ENCODE peak calls at places on chromosomes 13 and 19, in nine cellular contexts. X is BE2C, M is PC-3, E is stomach, T is HL-60, O is bronchial epithelial cell, Y is progenitor cell of endocrine pancreas, C is lower leg skin, U is breast epithelium. L is an unnamed sample.

GRCh38 chr19:45323671-45324081 is 1.0 kb upstream of the CKM start:
- DNase-seq in X (no peak), M (no peak), E (peak), T (no peak), O (no peak), Y (no peak), C (no peak), U (no peak), L (no peak)

GRCh38 chr13:110417537-110417908 is 110.4 kb downstream of the COL4A2 start:
- DNase-seq in X (no peak), M (no peak), E (no peak), T (no peak), O (no peak), Y (no peak), C (peak), U (no peak), L (no peak)

GRCh38 chr19:5369962-5370367 is 29.4 kb upstream of the PTPRS start:
- DNase-seq in X (peak), M (peak), E (peak), T (no peak), O (peak), Y (peak), C (peak), U (no peak), L (peak)

GRCh38 chr19:963401-964022 is 20.6 kb upstream of the WDR18 start:
- DNase-seq in X (peak), M (no peak), E (no peak), T (no peak), O (no peak), Y (no peak), C (no peak), U (no peak), L (no peak)

GRCh38 chr13:100513987-100514670 is 74.5 kb downstream of the GGACT start:
- DNase-seq in X (no peak), M (peak), E (no peak), T (no peak), O (no peak), Y (no peak), C (no peak), U (no peak), L (no peak)

GRCh38 chr13:113585828-113586355 is 1.3 kb downstream of the TFDP1 start:
- DNase-seq in X (no peak), M (no peak), E (peak), T (no peak), O (no peak), Y (no peak), C (peak), U (no peak), L (no peak)

GRCh38 chr19:38735257-38735686 is 9.0 kb downstream of the CAPN12 start:
- DNase-seq in X (no peak), M (peak), E (peak), T (no peak), O (no peak), Y (peak), C (no peak), U (peak), L (peak)

GRCh38 chr13:97255515-97255999 is 33.4 kb downstream of the MBNL2 start:
- DNase-seq in X (no peak), M (no peak), E (no peak), T (no peak), O (no peak), Y (no peak), C (no peak), U (no peak), L (no peak)

GRCh38 chr19:17296976-17297375 is 6.2 kb downstream of the ABHD8 start:
- DNase-seq in X (no peak), M (peak), E (no peak), T (no peak), O (peak), Y (no peak), C (no peak), U (no peak), L (no peak)

GRCh38 chr13:38819053-38819452 is 132.2 kb downstream of the FREM2 start:
- DNase-seq in X (no peak), M (no peak), E (peak), T (no peak), O (no peak), Y (no peak), C (no peak), U (no peak), L (no peak)

GRCh38 chr19:48274173-48274572 is 4.3 kb downstream of the ZNF114 start:
- DNase-seq in X (no peak), M (peak), E (no peak), T (no peak), O (no peak), Y (no peak), C (no peak), U (no peak), L (no peak)

GRCh38 chr13:94415484-94415883 is 64.0 kb downstream of the DCT start:
- DNase-seq in X (no peak), M (no peak), E (no peak), T (no peak), O (no peak), Y (no peak), C (no peak), U (no peak), L (no peak)

GRCh38 chr13:48920730-48921129 is 55.0 kb upstream of the FNDC3A start:
- DNase-seq in X (no peak), M (no peak), E (no peak), T (no peak), O (no peak), Y (no peak), C (no peak), U (no peak), L (no peak)

GRCh38 chr13:97629601-97630272 is 195.8 kb downstream of the RAP2A start:
- DNase-seq in X (no peak), M (no peak), E (no peak), T (no peak), O (peak), Y (no peak), C (no peak), U (no peak), L (no peak)

GRCh38 chr13:92175330-92175729 is 776.9 kb downstream of the GPC5 start:
- DNase-seq in X (peak), M (peak), E (no peak), T (no peak), O (no peak), Y (no peak), C (no peak), U (no peak), L (no peak)

GRCh38 chr19:16369664-16370576 is 45.3 kb downstream of the KLF2 start:
- DNase-seq in X (no peak), M (no peak), E (no peak), T (no peak), O (no peak), Y (no peak), C (no peak), U (no peak), L (no peak)

GRCh38 chr13:114012141-114012540 is 38.3 kb upstream of the C13orf46 start:
- DNase-seq in X (no peak), M (no peak), E (no peak), T (no peak), O (no peak), Y (no peak), C (no peak), U (no peak), L (no peak)

GRCh38 chr13:105660550-105660949 is 874.9 kb downstream of the EFNB2 start:
- DNase-seq in X (no peak), M (no peak), E (no peak), T (no peak), O (no peak), Y (no peak), C (no peak), U (no peak), L (no peak)

GRCh38 chr13:30142502-30143211 is 164.7 kb downstream of the KATNAL1 start:
- DNase-seq in X (peak), M (peak), E (no peak), T (no peak), O (peak), Y (no peak), C (no peak), U (peak), L (no peak)

GRCh38 chr19:47699360-47699917 is 13.8 kb upstream of the EHD2 start:
- DNase-seq in X (peak), M (peak), E (peak), T (peak), O (no peak), Y (peak), C (no peak), U (no peak), L (peak)

GRCh38 chr19:34480971-34481821 is at the start of gene WTIP:
- DNase-seq in X (no peak), M (peak), E (peak), T (no peak), O (peak), Y (peak), C (peak), U (peak), L (peak)

GRCh38 chr19:41682437-41682836 is 5.6 kb downstream of the CEACAM7 start:
- DNase-seq in X (no peak), M (no peak), E (no peak), T (no peak), O (no peak), Y (no peak), C (no peak), U (no peak), L (no peak)

GRCh38 chr19:46859637-46860124 is 1.1 kb upstream of the ARHGAP35 start:
- DNase-seq in X (peak), M (peak), E (peak), T (no peak), O (no peak), Y (no peak), C (peak), U (no peak), L (no peak)

GRCh38 chr19:37698216-37698615 is 21.3 kb downstream of the ZNF607 start:
- DNase-seq in X (no peak), M (no peak), E (no peak), T (no peak), O (no peak), Y (no peak), C (no peak), U (no peak), L (no peak)

GRCh38 chr13:98664047-98664446 is 87.1 kb upstream of the STK24 start:
- DNase-seq in X (no peak), M (peak), E (no peak), T (no peak), O (peak), Y (no peak), C (peak), U (no peak), L (no peak)

GRCh38 chr13:76992548-76993001 is 694 bp downstream of the CLN5 start:
- DNase-seq in X (no peak), M (peak), E (no peak), T (no peak), O (peak), Y (no peak), C (peak), U (peak), L (no peak)

GRCh38 chr19:596263-596655 is 6.6 kb downstream of the HCN2 start:
- DNase-seq in X (no peak), M (no peak), E (no peak), T (no peak), O (no peak), Y (no peak), C (no peak), U (no peak), L (no peak)

GRCh38 chr13:86731987-86732386 is 932.8 kb upstream of the SLITRK6 start:
- DNase-seq in X (no peak), M (no peak), E (no peak), T (no peak), O (no peak), Y (no peak), C (no peak), U (no peak), L (no peak)

GRCh38 chr13:73966331-73966730 is 167.9 kb downstream of the KLF12 start:
- DNase-seq in X (no peak), M (no peak), E (no peak), T (no peak), O (no peak), Y (no peak), C (no peak), U (no peak), L (no peak)

GRCh38 chr19:10966809-10967208 is 6.0 kb downstream of the SMARCA4 start:
- DNase-seq in X (no peak), M (no peak), E (no peak), T (no peak), O (no peak), Y (no peak), C (no peak), U (no peak), L (no peak)

GRCh38 chr19:10965398-10965797 is 4.6 kb downstream of the SMARCA4 start:
- DNase-seq in X (no peak), M (no peak), E (no peak), T (no peak), O (no peak), Y (no peak), C (no peak), U (no peak), L (no peak)

GRCh38 chr19:10964903-10965302 is 4.1 kb downstream of the SMARCA4 start:
- DNase-seq in X (no peak), M (no peak), E (no peak), T (no peak), O (no peak), Y (no peak), C (no peak), U (no peak), L (no peak)

GRCh38 chr19:10971107-10971715 is 10.4 kb downstream of the SMARCA4 start:
- DNase-seq in X (no peak), M (no peak), E (no peak), T (no peak), O (no peak), Y (no peak), C (no peak), U (no peak), L (no peak)

GRCh38 chr19:10968527-10969081 is 7.8 kb downstream of the SMARCA4 start:
- DNase-seq in X (no peak), M (no peak), E (no peak), T (no peak), O (no peak), Y (no peak), C (no peak), U (no peak), L (no peak)
- TF ChIP-seq CTCF in X (no peak), M (peak), E (no peak), T (no peak), O (peak), Y (no peak), C (no peak), U (no peak), L (no peak)

GRCh38 chr19:18798384-18799352 is 7.6 kb upstream of the COMP start:
- DNase-seq in X (no peak), M (no peak), E (peak), T (no peak), O (no peak), Y (peak), C (no peak), U (no peak), L (no peak)
- TF ChIP-seq CTCF in X (peak), M (no peak), E (no peak), T (no peak), O (no peak), Y (peak), C (no peak), U (no peak), L (no peak)

DNA sequence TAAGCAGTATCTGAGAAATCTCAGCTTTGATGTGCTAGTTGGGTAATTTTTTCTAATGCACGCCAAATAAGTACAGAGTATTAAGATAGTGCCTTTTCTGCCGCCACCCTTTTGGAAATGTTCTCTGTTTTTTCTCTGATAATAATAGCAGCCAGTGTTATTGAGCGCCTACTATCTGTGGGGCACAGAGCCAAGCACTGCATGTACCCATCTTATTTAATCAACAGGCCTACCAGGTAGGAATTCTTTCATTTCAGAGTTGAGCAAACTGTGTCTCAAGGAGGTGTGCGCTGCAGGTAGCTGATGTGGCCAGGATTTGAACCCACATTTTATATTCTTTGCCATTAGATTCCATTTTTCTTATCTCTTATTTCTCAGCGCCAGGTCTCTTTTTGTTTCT is 1.4 kb downstream of the EPN1 start:
- DNase-seq in X (no peak), M (peak), E (peak), T (no peak), O (peak), Y (no peak), C (no peak), U (no peak), L (no peak)
- TF ChIP-seq CTCF in X (no peak), M (peak), E (no peak), T (no peak), O (peak), Y (no peak), C (no peak), U (no peak), L (no peak)

GRCh38 chr19:8064866-8065486 is 12.4 kb downstream of the CCL25 start:
- DNase-seq in X (no peak), M (no peak), E (no peak), T (no peak), O (no peak), Y (no peak), C (no peak), U (no peak), L (no peak)

GRCh38 chr19:8074501-8074900 is 21.9 kb downstream of the CCL25 start:
- DNase-seq in X (no peak), M (no peak), E (no peak), T (no peak), O (no peak), Y (no peak), C (no peak), U (no peak), L (no peak)

GRCh38 chr19:8065489-8066261 is 13.1 kb downstream of the CCL25 start:
- DNase-seq in X (no peak), M (no peak), E (no peak), T (no peak), O (no peak), Y (no peak), C (no peak), U (no peak), L (no peak)

GRCh38 chr19:8071912-8072311 is 19.4 kb downstream of the CCL25 start:
- DNase-seq in X (no peak), M (no peak), E (no peak), T (no peak), O (no peak), Y (no peak), C (no peak), U (no peak), L (no peak)

GRCh38 chr19:8069116-8069973 is 16.8 kb downstream of the CCL25 start:
- DNase-seq in X (no peak), M (peak), E (no peak), T (no peak), O (no peak), Y (no peak), C (no peak), U (no peak), L (no peak)
- TF ChIP-seq CTCF in X (peak), M (peak), E (no peak), T (peak), O (peak), Y (peak), C (no peak), U (no peak), L (peak)